ENCODE peak calls at places on chromosome 17, in six cellular contexts. U is NB4, P is GM12878, W is A549, T is endothelial cell of umbilical vein, S is HepG2. X is an unnamed sample.
A peak's percentile ranks its signal among the peaks of the same experiment; 100 is the strongest.

GRCh38 chr17:45904886-45905285 is 10.5 kb downstream of the MAPT start:
- DNase-seq in U (no peak), P (no peak), W (no peak), T (no peak), S (no peak), X (no peak)

GRCh38 chr17:66025551-66025950 is 166.4 kb downstream of the CEP112 start:
- DNase-seq in U (no peak), P (no peak), W (no peak), T (no peak), S (no peak), X (no peak)

GRCh38 chr17:8997994-8998628 is 23.2 kb upstream of the NTN1 start:
- DNase-seq in U (peak; percentile 59), P (peak; percentile 40), W (peak; percentile 89), T (peak; percentile 52), S (peak; percentile 41), X (peak; percentile 68)

GRCh38 chr17:66727634-66728570 is 107.0 kb upstream of the CACNG5 start:
- DNase-seq in U (peak; percentile 55), P (no peak), W (peak; percentile 72), T (peak; percentile 61), S (peak; percentile 47), X (peak; percentile 53)

GRCh38 chr17:38710603-38710962 is 5.5 kb downstream of the MLLT6 start:
- DNase-seq in U (no peak), P (no peak), W (no peak), T (no peak), S (no peak), X (no peak)

GRCh38 chr17:19448341-19449268 is 37.6 kb downstream of the RNF112 start:
- DNase-seq in U (no peak), P (no peak), W (no peak), T (peak; percentile 99), S (peak; percentile 19), X (no peak)

GRCh38 chr17:30323895-30324319 is 9.9 kb downstream of the TMIGD1 start:
- DNase-seq in U (peak; percentile 78), P (no peak), W (no peak), T (peak; percentile 40), S (no peak), X (no peak)

GRCh38 chr17:8124350-8125195 is 667 bp upstream of the HES7 start:
- DNase-seq in U (peak; percentile 9), P (no peak), W (no peak), T (peak; percentile 29), S (no peak), X (peak; percentile 26)

GRCh38 chr17:7336240-7337175 is at the start of gene ACAP1:
- DNase-seq in U (peak; percentile 83), P (no peak), W (no peak), T (no peak), S (no peak), X (peak; percentile 48)

GRCh38 chr17:3968017-3968416 is 3.8 kb upstream of the ATP2A3 start:
- DNase-seq in U (no peak), P (no peak), W (no peak), T (no peak), S (no peak), X (no peak)

GRCh38 chr17:42378597-42379594 is 9.3 kb downstream of the STAT3 start:
- DNase-seq in U (no peak), P (peak; percentile 41), W (no peak), T (peak; percentile 72), S (no peak), X (no peak)

GRCh38 chr17:1029196-1029911 is 32.4 kb downstream of the TIMM22 start:
- DNase-seq in U (no peak), P (no peak), W (no peak), T (no peak), S (no peak), X (no peak)

GRCh38 chr17:13332207-13332606 is 269.5 kb downstream of the HS3ST3A1 start:
- DNase-seq in U (no peak), P (no peak), W (no peak), T (no peak), S (no peak), X (no peak)

GRCh38 chr17:39668141-39668924 is at the start of gene PNMT:
- DNase-seq in U (peak; percentile 87), P (no peak), W (peak; percentile 84), T (peak; percentile 48), S (peak; percentile 56), X (peak; percentile 76)

GRCh38 chr17:21493993-21494392 is 117.8 kb downstream of the KCNJ12 start:
- DNase-seq in U (no peak), P (no peak), W (no peak), T (no peak), S (no peak), X (no peak)

GRCh38 chr17:80986816-80987480 is 4.7 kb upstream of the CHMP6 start:
- DNase-seq in U (peak; percentile 68), P (no peak), W (no peak), T (no peak), S (no peak), X (no peak)
- TF ChIP-seq MYC in U (no peak), P (no peak), W (no peak), T (no peak), S (no peak), X (no peak)

GRCh38 chr17:59626756-59627155 is 7.1 kb downstream of the CLTC start:
- DNase-seq in U (no peak), P (no peak), W (no peak), T (no peak), S (no peak), X (no peak)
- TF ChIP-seq MYC in U (no peak), P (no peak), W (no peak), T (no peak), S (no peak), X (no peak)

GRCh38 chr17:77489898-77490265 is 349.1 kb downstream of the SEC14L1 start:
- DNase-seq in U (no peak), P (no peak), W (no peak), T (no peak), S (no peak), X (no peak)
- TF ChIP-seq MYC in U (no peak), P (no peak), W (no peak), T (no peak), S (no peak), X (no peak)

GRCh38 chr17:35807371-35808144 is 1.7 kb upstream of the TAF15 start:
- DNase-seq in U (no peak), P (no peak), W (no peak), T (peak; percentile 51), S (no peak), X (no peak)
- TF ChIP-seq MYC in U (no peak), P (no peak), W (no peak), T (no peak), S (no peak), X (no peak)

GRCh38 chr17:78392295-78392694 is 13.8 kb downstream of the PGS1 start:
- DNase-seq in U (no peak), P (no peak), W (no peak), T (no peak), S (no peak), X (no peak)

GRCh38 chr17:78390241-78391050 is 12.0 kb downstream of the PGS1 start:
- DNase-seq in U (no peak), P (no peak), W (peak; percentile 59), T (no peak), S (no peak), X (no peak)

GRCh38 chr17:78391051-78391431 is 12.6 kb downstream of the PGS1 start:
- DNase-seq in U (no peak), P (no peak), W (no peak), T (no peak), S (no peak), X (no peak)

GRCh38 chr17:78394209-78394608 is 15.8 kb downstream of the PGS1 start:
- DNase-seq in U (no peak), P (no peak), W (no peak), T (no peak), S (no peak), X (no peak)

DNA sequence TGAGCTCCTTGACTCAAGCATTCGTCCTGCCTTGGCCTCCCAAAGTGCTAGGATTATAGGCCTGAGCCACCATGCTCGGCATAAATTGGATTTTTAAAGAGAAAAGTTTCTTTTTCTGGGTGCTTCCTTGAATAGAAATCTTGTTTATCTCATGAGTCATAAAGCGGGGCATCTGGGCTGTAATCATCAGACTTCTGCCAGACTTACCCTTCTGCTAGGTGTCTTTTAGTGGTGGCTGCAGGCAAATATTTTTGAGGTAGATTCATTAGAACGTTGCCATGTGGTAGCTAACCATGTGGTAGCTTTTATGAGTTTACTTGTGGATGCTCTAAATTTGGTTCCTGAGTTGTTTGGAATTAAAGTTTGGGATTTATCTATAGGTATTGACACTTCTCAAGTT is 13.4 kb downstream of the PGS1 start:
- DNase-seq in U (no peak), P (no peak), W (no peak), T (peak; percentile 53), S (no peak), X (no peak)
- TF ChIP-seq MYC in U (no peak), P (no peak), W (no peak), T (no peak), S (no peak), X (no peak)

DNA sequence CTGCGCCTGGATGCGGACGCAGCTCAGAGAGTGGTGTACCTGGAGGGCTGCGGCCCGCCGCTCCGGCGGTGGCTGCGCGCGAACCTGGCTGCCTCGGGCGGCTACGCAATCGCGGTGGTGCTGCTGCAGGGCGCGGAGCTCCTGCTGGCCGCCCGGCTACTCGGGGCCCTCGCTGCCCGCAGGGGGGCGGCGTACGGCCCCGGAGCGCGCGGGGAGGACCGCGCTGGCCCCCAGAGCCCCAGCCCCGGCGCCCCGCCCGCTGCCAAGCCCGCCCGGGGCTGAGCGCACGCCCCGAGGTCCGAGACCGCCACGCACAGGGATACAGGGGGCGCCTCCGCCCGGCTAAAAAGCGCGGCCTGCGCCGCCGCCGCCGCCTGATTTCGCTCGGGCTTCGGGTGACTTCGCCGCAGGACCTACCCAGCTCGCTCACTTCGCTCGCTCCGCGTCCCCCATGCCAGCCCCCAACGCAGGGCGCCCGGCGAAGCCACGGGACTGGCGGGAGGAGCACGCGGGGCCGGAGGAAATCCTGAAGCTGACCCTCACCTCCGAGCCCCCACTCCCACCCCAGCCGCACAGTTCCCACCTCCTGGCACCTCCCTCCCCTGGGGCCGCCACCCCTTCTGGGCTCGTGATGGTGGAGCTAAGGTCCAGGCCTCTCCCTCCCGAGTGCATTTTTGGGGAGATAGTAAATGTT is 8.2 kb downstream of the PDE6G start:
- DNase-seq in U (no peak), P (no peak), W (no peak), T (no peak), S (no peak), X (no peak)
- TF ChIP-seq MYC in U (no peak), P (no peak), W (no peak), T (no peak), S (no peak), X (no peak)